ENCODE peak calls at places on chromosomes 4 and X, in six cellular contexts. X is mesenchymal stem cell, W is neuronal stem cell, B is IMR-90, R is mesendoderm, E is H1. C is an unnamed sample.

GRCh38 chrX:150508461-150509367 is 59.7 kb upstream of the MTM1 start:
- DNase-seq in X (no peak), W (no peak), B (peak; percentile 10), R (peak; percentile 42), E (no peak), C (peak; percentile 69)

GRCh38 chrX:46683023-46683422 is 75.9 kb downstream of the SLC9A7 start:
- DNase-seq in X (no peak), W (no peak), B (peak; percentile 22), R (peak; percentile 39), E (no peak), C (no peak)

GRCh38 chrX:47482512-47483309 is at the start of gene ZNF41:
- DNase-seq in X (peak; percentile 83), W (peak; percentile 56), B (peak; percentile 78), R (peak; percentile 90), E (peak; percentile 41), C (peak; percentile 84)

GRCh38 chr4:3375688-3376087 is 66.1 kb upstream of the HGFAC start:
- DNase-seq in X (peak; percentile 46), W (no peak), B (peak; percentile 89), R (no peak), E (no peak), C (no peak)

GRCh38 chr4:25970691-25971427 is 56.8 kb downstream of the SMIM20 start:
- DNase-seq in X (peak; percentile 37), W (no peak), B (no peak), R (peak; percentile 66), E (no peak), C (no peak)

GRCh38 chr4:17613761-17614415 is 553 bp upstream of the MED28 start:
- DNase-seq in X (peak; percentile 93), W (peak; percentile 3), B (peak; percentile 87), R (no peak), E (no peak), C (no peak)

GRCh38 chrX:47361538-47362511 is 8.6 kb upstream of the ZNF157 start:
- DNase-seq in X (peak; percentile 99), W (peak; percentile 86), B (peak; percentile 95), R (peak; percentile 98), E (peak; percentile 81), C (peak; percentile 96)

GRCh38 chr4:82865592-82865991 is 25.4 kb downstream of the SEC31A start:
- DNase-seq in X (peak; percentile 98), W (no peak), B (peak; percentile 95), R (peak; percentile 10), E (no peak), C (no peak)

GRCh38 chr4:4182835-4183568 is 43.7 kb downstream of the OTOP1 start:
- DNase-seq in X (no peak), W (peak; percentile 31), B (no peak), R (peak; percentile 45), E (peak; percentile 39), C (peak; percentile 79)

GRCh38 chrX:150035531-150035930 is 97.2 kb upstream of the EOLA2 start:
- DNase-seq in X (peak; percentile 38), W (no peak), B (peak; percentile 39), R (no peak), E (no peak), C (no peak)

GRCh38 chr4:103018391-103019318 is 850 bp downstream of the SLC9B1 start:
- DNase-seq in X (no peak), W (peak; percentile 5), B (no peak), R (peak; percentile 44), E (no peak), C (no peak)

GRCh38 chr4:73275318-73275654 is 16.7 kb upstream of the ANKRD17 start:
- DNase-seq in X (no peak), W (no peak), B (no peak), R (no peak), E (no peak), C (no peak)

GRCh38 chrX:77436682-77437081 is 10.5 kb upstream of the FGF16 start:
- DNase-seq in X (no peak), W (no peak), B (peak; percentile 52), R (no peak), E (no peak), C (no peak)

GRCh38 chrX:72128881-72129280 is 2.8 kb downstream of the RTL5 start:
- DNase-seq in X (no peak), W (no peak), B (no peak), R (peak; percentile 50), E (no peak), C (peak; percentile 43)

GRCh38 chrX:153336128-153336894 is 2.4 kb downstream of the ZNF275 start:
- DNase-seq in X (no peak), W (no peak), B (no peak), R (no peak), E (no peak), C (no peak)

GRCh38 chr4:70737006-70737405 is 15.2 kb downstream of the RUFY3 start:
- DNase-seq in X (no peak), W (no peak), B (no peak), R (no peak), E (no peak), C (no peak)

GRCh38 chr4:152616804-152617203 is 63.0 kb downstream of the TMEM154 start:
- DNase-seq in X (no peak), W (no peak), B (no peak), R (no peak), E (no peak), C (no peak)

GRCh38 chrX:40008841-40009461 is 88.8 kb downstream of the BCOR start:
- DNase-seq in X (peak; percentile 64), W (no peak), B (no peak), R (peak; percentile 78), E (no peak), C (peak; percentile 75)

GRCh38 chr4:147518846-147519767 is 38.2 kb downstream of the EDNRA start:
- DNase-seq in X (peak; percentile 76), W (peak; percentile 14), B (peak; percentile 86), R (peak; percentile 79), E (no peak), C (peak; percentile 62)

GRCh38 chr4:186294160-186294559 is 28.2 kb downstream of the F11 start:
- DNase-seq in X (no peak), W (no peak), B (no peak), R (no peak), E (no peak), C (no peak)

GRCh38 chrX:137550561-137551305 is 15.2 kb upstream of the ZIC3 start:
- DNase-seq in X (no peak), W (no peak), B (no peak), R (peak; percentile 51), E (no peak), C (peak; percentile 51)
- H3K4me2 ChIP-seq in X (no peak overlapping the region), W (peak overlapping the region; percentile 62), B (no peak overlapping the region), R (peak overlapping the region; percentile 33), E (peak overlapping the region; percentile 67), C (peak overlapping the region; percentile 83)

DNA sequence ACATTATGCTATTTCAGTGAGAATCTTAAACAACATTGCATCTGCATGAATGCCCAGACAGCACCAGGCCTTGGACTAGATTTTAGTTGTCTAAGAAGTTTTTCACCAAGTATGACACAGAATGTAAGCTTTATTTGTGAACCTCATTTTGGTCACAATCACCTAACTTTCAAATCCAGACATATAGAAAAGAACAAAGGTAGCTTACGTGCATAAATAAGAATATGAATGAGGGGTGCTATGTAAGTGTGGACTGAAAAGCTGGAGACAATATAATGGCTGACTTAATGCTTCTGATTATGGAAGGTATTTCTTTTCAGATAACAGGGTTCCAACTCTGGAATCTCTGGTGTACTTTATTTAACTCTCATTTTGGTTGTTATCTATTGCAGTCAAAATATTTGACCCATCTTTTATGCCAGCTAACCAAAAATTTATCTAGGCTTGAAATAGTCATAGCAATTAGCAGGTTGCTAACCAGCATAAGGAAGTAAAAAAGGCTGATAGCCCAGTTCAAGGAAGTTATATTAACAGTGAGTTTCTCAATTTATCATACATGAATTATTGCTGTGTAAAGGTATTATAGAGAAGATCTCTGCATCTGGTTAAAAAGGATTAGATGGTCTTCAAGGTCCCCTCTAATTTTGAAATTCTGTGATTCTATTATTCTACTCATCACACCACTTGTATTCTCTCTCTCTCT is 36.5 kb downstream of the SLC7A11 start:
- DNase-seq in X (no peak), W (no peak), B (no peak), R (no peak), E (no peak), C (no peak)
- H2BK15ac ChIP-seq in X (no peak overlapping the region), W (no peak overlapping the region), B (no peak overlapping the region), R (no peak overlapping the region), E (no peak overlapping the region), C (no peak overlapping the region)

DNA sequence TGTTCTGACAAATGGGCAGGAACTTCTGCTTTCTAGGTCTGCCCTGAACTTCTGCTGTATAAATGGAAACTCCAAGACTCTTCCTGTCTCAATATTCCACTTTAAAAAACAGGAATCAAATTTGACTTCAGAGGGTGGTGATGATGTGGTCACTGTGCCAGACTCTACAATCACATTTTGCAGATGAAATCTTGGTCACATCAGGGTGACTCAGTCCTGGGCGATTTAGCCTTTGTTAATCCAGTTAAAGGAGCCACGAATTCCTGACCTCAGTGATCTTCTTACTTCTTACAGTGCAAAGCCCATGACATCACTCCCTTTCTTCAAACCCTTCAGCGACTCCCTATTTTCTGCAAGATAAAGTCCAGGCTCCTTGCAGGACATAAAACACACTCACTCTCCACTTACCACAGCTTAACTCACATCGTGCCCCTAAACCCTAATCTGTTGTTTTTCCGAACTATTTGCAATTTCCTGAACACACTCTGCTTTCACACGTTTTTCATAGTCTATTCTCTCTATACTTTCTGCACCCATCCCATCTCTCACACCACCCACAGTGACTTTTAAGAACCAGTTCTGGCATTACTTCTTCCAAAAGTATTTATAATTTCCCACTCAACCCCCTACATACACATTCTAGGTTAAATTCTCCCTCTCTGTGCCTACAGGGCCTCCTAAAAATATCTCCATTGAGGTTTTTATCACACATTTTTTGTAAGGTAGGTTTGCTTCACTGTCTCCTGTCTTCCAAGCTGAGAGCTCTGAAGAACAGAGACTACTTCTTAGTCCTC is 11.1 kb downstream of the GASK1B start:
- DNase-seq in X (peak; percentile 93), W (no peak), B (peak; percentile 79), R (peak; percentile 52), E (no peak), C (no peak)
- H3K4me2 ChIP-seq in X (no peak overlapping the region), W (no peak overlapping the region), B (peak overlapping the region; percentile 39), R (no peak overlapping the region), E (no peak overlapping the region), C (no peak overlapping the region)

DNA sequence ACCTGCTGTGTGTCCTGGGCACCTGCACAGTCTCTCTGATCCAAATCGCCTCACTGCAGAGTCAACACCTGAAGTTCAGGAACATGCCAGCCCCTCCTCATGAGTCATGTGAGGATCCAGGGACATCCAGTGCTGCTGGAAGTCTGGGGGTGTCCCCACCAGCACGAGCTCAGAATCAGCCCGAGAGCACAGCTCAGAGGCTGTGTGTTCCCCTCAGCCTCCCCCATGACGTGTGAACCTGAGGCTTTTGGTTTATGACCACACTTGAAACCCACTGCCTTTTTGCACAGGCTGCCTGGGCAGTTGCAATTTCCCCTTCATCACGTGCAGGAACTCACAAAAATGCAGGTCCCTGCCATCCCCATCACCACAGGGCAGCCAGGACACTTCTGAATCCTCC is 47.1 kb downstream of the PPP2R2C start:
- DNase-seq in X (no peak), W (no peak), B (no peak), R (no peak), E (no peak), C (no peak)
- H2BK15ac ChIP-seq in X (no peak overlapping the region), W (no peak overlapping the region), B (no peak overlapping the region), R (no peak overlapping the region), E (no peak overlapping the region), C (no peak overlapping the region)

DNA sequence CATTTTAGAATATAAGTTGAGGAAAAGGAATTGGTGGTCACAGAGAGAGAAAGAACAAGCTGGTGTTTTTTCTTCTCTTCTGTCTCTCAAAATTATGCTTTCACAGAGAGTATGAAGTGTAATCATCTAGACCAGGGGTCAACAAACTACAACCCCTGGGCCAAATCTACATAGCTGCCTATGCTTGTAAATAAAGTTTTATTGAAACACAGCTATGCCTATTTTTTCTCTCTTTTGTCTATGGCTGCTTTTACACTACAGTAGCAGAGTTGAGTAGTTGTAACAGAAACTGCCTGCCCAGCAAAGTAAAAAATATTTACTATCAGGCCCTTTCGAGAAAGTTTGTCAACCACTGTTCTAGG is 6.7 kb upstream of the FAM9C start:
- DNase-seq in X (no peak), W (no peak), B (no peak), R (no peak), E (no peak), C (no peak)
- H3K4me2 ChIP-seq in X (no peak overlapping the region), W (no peak overlapping the region), B (no peak overlapping the region), R (no peak overlapping the region), E (no peak overlapping the region), C (no peak overlapping the region)